ENCODE peak calls at places on chromosome 9, in nine cellular contexts. D, R, E, U, Y, P, C, M and W are unnamed samples.

GRCh38 chr9:125143377-125144090 is at the start of gene SCAI:
- DNase-seq in D (peak), R (peak), E (peak), U (peak), Y (peak), P (peak), C (peak), M (peak), W (peak)

GRCh38 chr9:33820231-33820745 is 3.3 kb downstream of the UBE2R2 start:
- DNase-seq in D (no peak), R (no peak), E (no peak), U (no peak), Y (no peak), P (no peak), C (no peak), M (no peak), W (no peak)

GRCh38 chr9:121827251-121827967 is 176.0 kb downstream of the DAB2IP start:
- DNase-seq in D (no peak), R (no peak), E (peak), U (no peak), Y (no peak), P (no peak), C (no peak), M (no peak), W (no peak)

GRCh38 chr9:27202056-27202455 is 93.0 kb downstream of the TEK start:
- DNase-seq in D (no peak), R (no peak), E (no peak), U (no peak), Y (no peak), P (no peak), C (no peak), M (no peak), W (no peak)

GRCh38 chr9:138096192-138096845 is 218.7 kb downstream of the CACNA1B start:
- DNase-seq in D (no peak), R (no peak), E (no peak), U (no peak), Y (peak), P (no peak), C (no peak), M (no peak), W (no peak)

GRCh38 chr9:113886003-113886324 is 9.9 kb downstream of the ZNF618 start:
- DNase-seq in D (no peak), R (no peak), E (peak), U (peak), Y (no peak), P (peak), C (no peak), M (peak), W (peak)

GRCh38 chr9:12640021-12640587 is 53.1 kb upstream of the TYRP1 start:
- DNase-seq in D (no peak), R (peak), E (no peak), U (peak), Y (no peak), P (no peak), C (peak), M (peak), W (peak)

GRCh38 chr9:37976714-37977477 is 73.0 kb upstream of the SLC25A51 start:
- DNase-seq in D (no peak), R (peak), E (no peak), U (peak), Y (no peak), P (peak), C (no peak), M (peak), W (peak)

GRCh38 chr9:70123695-70124094 is 80.0 kb downstream of the MAMDC2 start:
- DNase-seq in D (no peak), R (no peak), E (peak), U (no peak), Y (no peak), P (no peak), C (no peak), M (no peak), W (no peak)

GRCh38 chr9:130106860-130107848 is 53.4 kb downstream of the GPR107 start:
- DNase-seq in D (peak), R (peak), E (peak), U (peak), Y (peak), P (peak), C (peak), M (peak), W (peak)

GRCh38 chr9:6938447-6938846 is 180.7 kb downstream of the KDM4C start:
- DNase-seq in D (no peak), R (peak), E (no peak), U (peak), Y (no peak), P (no peak), C (no peak), M (peak), W (peak)

GRCh38 chr9:137299938-137300337 is 2.1 kb downstream of the NRARP start:
- DNase-seq in D (no peak), R (no peak), E (no peak), U (no peak), Y (no peak), P (no peak), C (no peak), M (no peak), W (no peak)

GRCh38 chr9:115333671-115334070 is 215.7 kb upstream of the TNC start:
- DNase-seq in D (no peak), R (peak), E (no peak), U (no peak), Y (no peak), P (no peak), C (no peak), M (no peak), W (no peak)

GRCh38 chr9:21096172-21096900 is 18.6 kb upstream of the IFNB1 start:
- DNase-seq in D (no peak), R (peak), E (no peak), U (peak), Y (no peak), P (no peak), C (no peak), M (peak), W (peak)

GRCh38 chr9:23123048-23123632 is 676.5 kb downstream of the DMRTA1 start:
- DNase-seq in D (peak), R (peak), E (no peak), U (peak), Y (peak), P (no peak), C (peak), M (peak), W (peak)

GRCh38 chr9:89802809-89803355 is 198.1 kb downstream of the GADD45G start:
- DNase-seq in D (no peak), R (no peak), E (peak), U (no peak), Y (peak), P (peak), C (no peak), M (no peak), W (peak)

GRCh38 chr9:94097788-94098413 is 13.6 kb downstream of the PTPDC1 start:
- DNase-seq in D (no peak), R (peak), E (no peak), U (peak), Y (no peak), P (peak), C (peak), M (peak), W (peak)

GRCh38 chr9:123548749-123549545 is 192.9 kb downstream of the CRB2 start:
- DNase-seq in D (no peak), R (no peak), E (no peak), U (no peak), Y (no peak), P (no peak), C (no peak), M (no peak), W (no peak)

GRCh38 chr9:382383-382782 is 167.7 kb downstream of the DOCK8 start:
- DNase-seq in D (no peak), R (no peak), E (no peak), U (no peak), Y (no peak), P (no peak), C (no peak), M (no peak), W (no peak)

GRCh38 chr9:108671156-108671555 is 184.6 kb downstream of the ACTL7B start:
- DNase-seq in D (no peak), R (peak), E (no peak), U (no peak), Y (no peak), P (no peak), C (peak), M (peak), W (peak)

GRCh38 chr9:127634698-127635097 is 22.6 kb downstream of the STXBP1 start:
- DNase-seq in D (no peak), R (no peak), E (no peak), U (no peak), Y (peak), P (no peak), C (peak), M (no peak), W (no peak)

GRCh38 chr9:69019808-69020207 is 5.9 kb upstream of the PRKACG start:
- DNase-seq in D (no peak), R (no peak), E (no peak), U (no peak), Y (no peak), P (no peak), C (no peak), M (no peak), W (no peak)

GRCh38 chr9:98235126-98235525 is 20.3 kb downstream of the TBC1D2 start:
- DNase-seq in D (no peak), R (no peak), E (no peak), U (no peak), Y (no peak), P (no peak), C (no peak), M (peak), W (no peak)
- H3K4me3 ChIP-seq in D (no peak), R (no peak), E (no peak), U (no peak), Y (no peak), P (no peak), C (no peak), M (no peak), W (no peak)

GRCh38 chr9:136225366-136225747 is 20.3 kb downstream of the QSOX2 start:
- DNase-seq in D (no peak), R (no peak), E (no peak), U (no peak), Y (no peak), P (no peak), C (no peak), M (no peak), W (no peak)
- TF ChIP-seq CTCF in D (no peak), R (no peak), E (no peak), U (no peak), Y (no peak), P (no peak), C (no peak), M (no peak), W (no peak)

GRCh38 chr9:101486693-101487442 is 46.8 kb upstream of the RNF20 start:
- DNase-seq in D (peak), R (peak), E (peak), U (peak), Y (peak), P (peak), C (peak), M (peak), W (peak)
- H3K4me3 ChIP-seq in D (peak), R (peak), E (peak), U (peak), Y (peak), P (peak), C (peak), M (peak), W (peak)

GRCh38 chr9:88533951-88534455 is 975 bp upstream of the NXNL2 start:
- DNase-seq in D (no peak), R (no peak), E (peak), U (peak), Y (no peak), P (peak), C (peak), M (peak), W (no peak)
- TF ChIP-seq CTCF in D (no peak), R (peak), E (no peak), U (no peak), Y (no peak), P (no peak), C (no peak), M (no peak), W (peak)